ENCODE peak calls at places on chromosomes 11 and 22, in four cellular contexts. One of them, this sample, is unnamed.

GRCh38 chr22:49979587-49980264 is 19.2 kb downstream of the PIM3 start:
- DNase-seq in aorta: peak; percentile 51
- DNase-seq in coronary artery: no peak
- DNase-seq in RWPE1: no peak
- DNase-seq in this sample: no peak

GRCh38 chr11:129989437-129989836 is 13.2 kb downstream of the PRDM10 start:
- DNase-seq in coronary artery: no peak
- DNase-seq in RWPE1: no peak
- DNase-seq in aorta: no peak
- DNase-seq in this sample: no peak

GRCh38 chr22:23608583-23608982 is 23.5 kb downstream of the DRICH1 start:
- DNase-seq in aorta: no peak
- DNase-seq in RWPE1: no peak
- DNase-seq in coronary artery: no peak
- DNase-seq in this sample: no peak

GRCh38 chr22:29820941-29821789 is 16.9 kb downstream of the ASCC2 start:
- DNase-seq in aorta: peak; percentile 86
- DNase-seq in coronary artery: peak; percentile 87
- DNase-seq in RWPE1: peak; percentile 73
- DNase-seq in this sample: peak; percentile 99

GRCh38 chr11:76659672-76660532 is 10.6 kb downstream of the LRRC32 start:
- DNase-seq in RWPE1: no peak
- DNase-seq in aorta: no peak
- DNase-seq in coronary artery: peak; percentile 65
- DNase-seq in this sample: no peak

GRCh38 chr11:106828576-106828975 is 189.7 kb downstream of the GUCY1A2 start:
- DNase-seq in coronary artery: no peak
- DNase-seq in aorta: no peak
- DNase-seq in RWPE1: no peak
- DNase-seq in this sample: no peak

GRCh38 chr22:46076651-46077339 is 73.5 kb upstream of the PPARA start:
- DNase-seq in aorta: peak; percentile 60
- DNase-seq in RWPE1: no peak
- DNase-seq in coronary artery: peak; percentile 82
- DNase-seq in this sample: no peak

GRCh38 chr11:109978895-109979294 is 114.3 kb upstream of the ZC3H12C start:
- DNase-seq in RWPE1: no peak
- DNase-seq in coronary artery: no peak
- DNase-seq in aorta: no peak
- DNase-seq in this sample: no peak

GRCh38 chr11:95715777-95716241 is 73.8 kb downstream of the FAM76B start:
- DNase-seq in coronary artery: no peak
- DNase-seq in RWPE1: peak; percentile 10
- DNase-seq in aorta: no peak
- DNase-seq in this sample: peak; percentile 93

GRCh38 chr11:83007909-83008580 is 63.7 kb downstream of the RAB30 start:
- DNase-seq in coronary artery: no peak
- DNase-seq in aorta: peak; percentile 51
- DNase-seq in RWPE1: no peak
- DNase-seq in this sample: no peak

GRCh38 chr11:46306296-46306853 is 28.9 kb downstream of the CREB3L1 start:
- DNase-seq in RWPE1: no peak
- DNase-seq in aorta: no peak
- DNase-seq in coronary artery: no peak
- DNase-seq in this sample: no peak
- H3K27ac ChIP-seq in RWPE1: no peak overlapping the region
- H3K27ac ChIP-seq in aorta: no peak overlapping the region
- H3K27ac ChIP-seq in coronary artery: no peak overlapping the region
- H3K27ac ChIP-seq in this sample: no peak overlapping the region

DNA sequence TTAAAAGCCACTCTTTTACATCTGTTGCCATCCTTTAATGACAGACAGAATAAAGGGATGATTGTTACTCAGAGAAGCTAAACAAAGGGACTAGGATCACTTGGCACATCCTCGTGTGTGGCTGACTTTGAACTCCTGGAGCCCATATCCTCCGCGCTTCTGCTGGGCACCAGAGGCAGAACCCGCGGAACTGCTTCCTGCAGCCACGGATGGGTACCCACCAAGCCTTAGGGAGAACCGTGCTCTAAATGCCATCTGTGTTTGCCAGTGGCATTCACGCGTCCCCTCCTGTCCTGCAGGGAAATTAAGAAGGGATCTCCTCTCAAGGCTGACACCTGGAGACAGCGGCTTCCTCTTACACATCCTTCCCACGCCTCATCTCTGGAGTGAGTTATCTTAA is 294.4 kb downstream of the NTM start:
- DNase-seq in aorta: no peak
- DNase-seq in RWPE1: no peak
- DNase-seq in coronary artery: no peak
- DNase-seq in this sample: no peak
- H3K27ac ChIP-seq in aorta: no peak overlapping the region
- H3K27ac ChIP-seq in RWPE1: no peak overlapping the region
- H3K27ac ChIP-seq in coronary artery: no peak overlapping the region
- H3K27ac ChIP-seq in this sample: no peak overlapping the region

DNA sequence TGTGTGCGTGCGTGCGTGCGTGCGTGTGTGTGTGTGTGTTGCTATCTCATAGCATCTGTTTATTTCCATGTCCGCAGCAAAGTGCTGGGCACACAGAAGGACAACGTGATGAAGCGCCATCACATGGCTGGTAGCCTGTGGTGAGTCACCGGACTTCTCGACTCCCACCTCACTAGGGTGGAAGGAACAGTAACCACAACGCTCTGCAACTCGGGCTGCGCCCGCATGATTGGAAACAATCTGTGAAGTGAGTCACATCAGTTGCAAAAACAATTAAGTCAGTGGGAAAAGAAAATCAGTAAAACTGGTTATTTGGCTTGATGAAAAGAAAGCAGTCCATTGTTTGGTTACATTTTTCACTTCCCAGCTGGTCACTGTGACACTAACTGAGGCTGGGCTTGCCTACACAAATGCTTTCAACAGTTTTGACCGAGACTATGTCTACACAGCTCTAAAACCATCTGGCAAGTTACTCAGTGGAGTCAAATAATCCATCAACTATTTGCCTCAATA is 437.3 kb upstream of the CADM1 start:
- DNase-seq in coronary artery: no peak
- DNase-seq in aorta: peak; percentile 89
- DNase-seq in RWPE1: peak; percentile 7
- DNase-seq in this sample: peak; percentile 68
- H3K27ac ChIP-seq in coronary artery: no peak overlapping the region
- H3K27ac ChIP-seq in aorta: no peak overlapping the region
- H3K27ac ChIP-seq in RWPE1: no peak overlapping the region
- H3K27ac ChIP-seq in this sample: peak overlapping the region; percentile 37

GRCh38 chr11:14234446-14234845 is 124.5 kb downstream of the RRAS2 start:
- DNase-seq in aorta: no peak
- DNase-seq in RWPE1: no peak
- DNase-seq in coronary artery: no peak
- DNase-seq in this sample: no peak
- H3K27ac ChIP-seq in aorta: no peak overlapping the region
- H3K27ac ChIP-seq in RWPE1: no peak overlapping the region
- H3K27ac ChIP-seq in coronary artery: no peak overlapping the region
- H3K27ac ChIP-seq in this sample: no peak overlapping the region

DNA sequence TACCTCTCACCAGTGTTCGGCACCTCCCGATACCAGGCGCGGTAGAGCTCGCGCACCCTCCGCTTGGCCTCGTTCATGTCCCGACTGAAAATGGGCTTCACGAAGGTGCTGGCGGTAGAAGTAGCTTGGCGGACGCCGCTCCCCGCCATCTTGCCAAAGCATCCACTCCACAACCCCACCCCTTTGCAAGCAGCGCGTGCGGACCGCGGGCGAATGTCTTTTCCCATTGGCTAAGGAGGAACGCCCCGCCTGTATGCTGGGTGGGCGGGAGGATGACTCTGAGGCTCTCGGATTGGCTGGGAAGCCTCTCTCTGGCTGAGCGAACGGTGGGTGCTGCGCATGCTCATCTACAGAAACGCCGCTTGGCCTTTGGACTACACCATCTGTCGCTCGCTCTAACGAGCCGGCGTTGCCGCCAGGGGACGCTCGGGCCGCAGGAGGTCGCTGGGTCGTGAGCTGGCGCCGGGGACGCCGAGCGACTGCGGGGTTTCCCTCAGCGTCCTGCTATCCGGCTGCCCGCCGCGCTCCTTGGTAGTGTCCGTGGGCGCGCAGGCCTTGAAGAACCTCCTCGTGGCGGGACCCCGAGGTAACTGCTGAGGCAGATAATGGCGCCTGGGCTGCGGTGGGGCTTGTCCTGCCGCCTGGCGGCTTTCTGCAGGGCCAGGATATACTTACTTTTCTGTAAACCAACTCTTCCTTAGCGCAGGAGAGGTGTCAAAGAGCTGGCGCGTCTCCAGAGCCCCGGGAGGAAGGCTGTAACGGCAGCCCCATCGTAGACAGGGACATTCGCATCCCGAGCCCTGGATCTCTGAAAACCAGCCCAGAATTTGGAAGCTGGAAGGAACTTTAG is at the start of gene NDUFA6:
- DNase-seq in RWPE1: peak; percentile 97
- DNase-seq in coronary artery: peak; percentile 99
- DNase-seq in aorta: peak; percentile 99
- DNase-seq in this sample: peak; percentile 95
- H3K27ac ChIP-seq in RWPE1: peak within 1 kb of the TSS; percentile 92
- H3K27ac ChIP-seq in coronary artery: peak within 1 kb of the TSS; percentile 85
- H3K27ac ChIP-seq in aorta: peak within 1 kb of the TSS; percentile 54
- H3K27ac ChIP-seq in this sample: peak within 1 kb of the TSS; percentile 78